ENCODE peak calls at places on chromosomes 3 and 15, in six cellular contexts. K is glutamatergic neuron, P is prostate gland, J is NB4, I is GM13976, B is PC-3. V is an unnamed sample.

GRCh38 chr3:4772171-4772804 is 206.9 kb upstream of the BHLHE40 start:
- DNase-seq in P (peak), J (no peak), I (no peak), B (peak), K (no peak), V (peak)

GRCh38 chr3:124569761-124570160 is 160.5 kb upstream of the UMPS start:
- DNase-seq in K (no peak), J (no peak), B (no peak), I (no peak), P (no peak), V (no peak)

GRCh38 chr3:86245360-86245759 is 745.6 kb downstream of the VGLL3 start:
- DNase-seq in B (peak), J (no peak), K (no peak), I (no peak), P (no peak), V (no peak)

GRCh38 chr3:64595253-64595694 is 92.5 kb downstream of the ADAMTS9 start:
- DNase-seq in P (no peak), K (no peak), J (no peak), I (no peak), B (peak), V (peak)

GRCh38 chr3:197268319-197268718 is 30.1 kb downstream of the DLG1 start:
- DNase-seq in P (no peak), K (no peak), J (no peak), B (no peak), I (no peak), V (peak)

GRCh38 chr3:50405249-50405648 is 45.9 kb upstream of the TMEM115 start:
- DNase-seq in K (no peak), J (peak), P (no peak), B (peak), I (peak), V (peak)

GRCh38 chr3:160531311-160531710 is 34.1 kb downstream of the KPNA4 start:
- DNase-seq in P (no peak), J (no peak), B (no peak), I (no peak), K (no peak), V (peak)

GRCh38 chr15:90219421-90220141 is 14.2 kb downstream of the CIB1 start:
- DNase-seq in B (no peak), P (no peak), I (peak), K (peak), J (peak), V (no peak)

GRCh38 chr3:11072631-11073030 is 80.1 kb downstream of the SLC6A1 start:
- DNase-seq in K (no peak), J (peak), P (no peak), B (no peak), I (no peak), V (no peak)

GRCh38 chr3:42685363-42685881 is at the start of gene KLHL40:
- DNase-seq in K (no peak), P (no peak), B (no peak), J (no peak), I (no peak), V (no peak)

GRCh38 chr15:64067564-64068030 is 21.3 kb upstream of the DAPK2 start:
- DNase-seq in K (peak), P (peak), B (peak), I (peak), J (peak), V (peak)

GRCh38 chr3:25783661-25784512 is 644 bp upstream of the NGLY1 start:
- DNase-seq in B (peak), K (peak), J (peak), P (peak), I (peak), V (peak)

GRCh38 chr15:63054985-63055384 is 12.4 kb downstream of the TPM1 start:
- DNase-seq in P (no peak), K (no peak), B (no peak), J (no peak), I (no peak), V (no peak)

GRCh38 chr3:182136008-182136910 is 424.5 kb downstream of the SOX2 start:
- DNase-seq in B (no peak), J (no peak), P (no peak), K (no peak), I (no peak), V (no peak)

GRCh38 chr3:31567036-31567435 is 34.3 kb downstream of the STT3B start:
- DNase-seq in J (peak), I (no peak), P (no peak), B (peak), K (peak), V (no peak)

GRCh38 chr3:157160652-157161480 is 919 bp upstream of the CCNL1 start:
- DNase-seq in J (peak), B (peak), P (peak), I (peak), K (no peak), V (peak)

GRCh38 chr15:67120009-67120838 is 54.8 kb downstream of the SMAD3 start:
- DNase-seq in J (peak), I (no peak), B (no peak), K (no peak), P (no peak), V (no peak)

GRCh38 chr3:89312141-89312540 is 204.7 kb downstream of the EPHA3 start:
- DNase-seq in J (no peak), B (no peak), K (no peak), I (no peak), P (no peak), V (no peak)

GRCh38 chr3:66035763-66036477 is 2.8 kb downstream of the MAGI1 start:
- DNase-seq in K (no peak), I (no peak), P (no peak), B (no peak), J (no peak), V (peak)

GRCh38 chr15:27353837-27354236 is 382.9 kb downstream of the GABRG3 start:
- DNase-seq in I (no peak), P (no peak), K (peak), B (peak), J (no peak), V (no peak)

GRCh38 chr15:27359586-27359985 is 388.6 kb downstream of the GABRG3 start:
- DNase-seq in J (no peak), I (no peak), K (no peak), B (no peak), P (no peak), V (no peak)

GRCh38 chr15:27361418-27361817 is 390.4 kb downstream of the GABRG3 start:
- DNase-seq in I (no peak), P (no peak), J (no peak), B (no peak), K (no peak), V (no peak)

DNA sequence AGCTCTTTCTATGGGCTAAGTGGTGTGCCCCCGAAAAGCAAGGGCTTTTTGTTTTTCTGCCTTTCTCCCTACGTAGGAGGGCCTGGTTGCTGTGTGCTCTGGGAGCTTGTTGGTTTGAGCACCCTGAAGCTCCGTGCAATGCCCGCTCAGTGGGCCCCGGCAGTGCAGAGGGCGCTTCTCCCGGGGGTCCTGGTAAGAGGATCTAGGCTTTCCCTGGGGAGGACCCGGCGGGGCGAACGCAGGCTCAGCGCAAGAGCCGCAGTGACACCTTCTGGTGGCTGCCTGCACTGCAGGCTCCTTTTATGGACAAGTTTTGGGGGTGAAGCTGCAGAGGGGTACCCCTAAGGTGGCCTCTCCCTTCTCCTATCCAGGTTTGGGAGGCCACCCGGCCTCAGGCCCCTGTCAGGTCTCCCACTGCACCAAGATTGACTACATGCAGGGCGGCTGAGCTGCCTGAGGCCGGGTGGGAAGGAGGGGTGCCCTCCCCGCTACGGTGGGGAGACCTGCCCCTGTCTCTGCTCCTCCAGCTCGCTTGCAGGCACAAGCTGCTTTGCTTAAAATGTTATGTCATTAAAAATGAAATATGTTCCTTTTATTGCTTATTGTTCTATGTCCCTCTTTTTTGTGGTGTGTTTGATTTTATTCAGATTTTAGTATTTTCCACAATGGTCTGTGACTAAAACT is 387.9 kb downstream of the GABRG3 start:
- DNase-seq in B (peak), K (peak), J (peak), P (no peak), I (peak), V (peak)
- TF ChIP-seq CTCF in B (peak), K (peak), J (peak), P (peak), I (peak), V (peak)

GRCh38 chr15:76185716-76186115 is 125.6 kb downstream of the ETFA start:
- DNase-seq in P (no peak), I (peak), B (peak), K (peak), J (peak), V (peak)
- TF ChIP-seq CTCF in P (no peak), I (peak), B (peak), K (peak), J (peak), V (peak)

GRCh38 chr3:171833775-171834460 is 9.2 kb upstream of the TMEM212 start:
- DNase-seq in I (peak), P (no peak), J (peak), B (peak), K (no peak), V (peak)
- TF ChIP-seq CTCF in I (peak), P (peak), J (peak), B (peak), K (no peak), V (peak)

DNA sequence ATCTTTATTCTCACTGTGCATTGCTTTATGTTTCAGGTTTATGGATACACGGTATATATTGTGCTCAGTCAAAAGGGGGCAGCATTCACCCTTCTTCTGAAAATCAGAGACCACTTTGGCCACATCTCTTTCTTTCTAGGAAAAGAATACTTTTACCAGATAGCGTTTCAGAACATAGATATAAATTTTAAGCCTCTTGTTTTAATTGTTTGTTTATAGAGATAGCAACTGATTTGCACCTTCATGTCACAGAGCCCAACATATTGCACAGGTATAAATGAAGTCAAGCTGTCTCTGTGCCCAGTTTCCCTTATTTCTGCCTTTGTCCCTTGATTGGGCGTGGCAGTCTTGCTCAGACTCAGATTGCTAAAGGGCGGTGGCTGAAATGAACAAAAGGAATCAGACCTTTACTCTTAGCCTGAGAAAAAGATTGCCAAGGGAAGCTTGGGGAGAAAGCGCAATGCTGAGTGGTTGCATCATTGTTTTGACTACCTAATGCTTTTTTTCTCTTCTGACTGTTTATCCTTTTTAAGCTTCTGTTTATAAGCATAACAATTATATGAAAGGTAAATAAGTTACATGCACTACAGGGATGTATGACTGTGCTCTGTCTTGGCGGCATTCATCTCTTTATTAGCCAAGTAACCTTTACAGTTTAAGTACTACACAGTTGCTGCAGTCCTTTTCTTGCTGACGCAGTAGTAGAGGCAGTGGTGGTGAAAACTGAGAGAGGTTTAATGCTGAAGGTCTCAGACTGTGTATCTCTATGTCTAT is 70.8 kb upstream of the ZBTB20 start:
- DNase-seq in J (peak), P (no peak), K (peak), B (peak), I (peak), V (peak)
- TF ChIP-seq CTCF in J (peak), P (peak), K (peak), B (peak), I (peak), V (peak)

GRCh38 chr15:34714476-34715121 is 40.2 kb downstream of the GJD2 start:
- DNase-seq in B (no peak), P (no peak), I (no peak), K (no peak), J (no peak), V (no peak)

GRCh38 chr15:34713635-34714034 is 41.2 kb downstream of the GJD2 start:
- DNase-seq in J (no peak), P (no peak), K (no peak), B (no peak), I (no peak), V (no peak)

GRCh38 chr15:34717729-34718128 is 37.1 kb downstream of the GJD2 start:
- DNase-seq in B (no peak), P (no peak), I (no peak), J (no peak), K (no peak), V (no peak)

GRCh38 chr15:34719051-34719882 is 35.5 kb downstream of the GJD2 start:
- DNase-seq in J (no peak), I (no peak), K (no peak), B (no peak), P (no peak), V (no peak)

GRCh38 chr15:34716111-34716510 is 38.7 kb downstream of the GJD2 start:
- DNase-seq in B (no peak), P (no peak), J (no peak), K (no peak), I (no peak), V (no peak)
- TF ChIP-seq CTCF in B (no peak), P (no peak), J (no peak), K (no peak), I (no peak), V (no peak)

GRCh38 chr15:52348056-52348745 is 52.6 kb upstream of the MYO5C start:
- DNase-seq in K (no peak), I (no peak), P (no peak), B (peak), J (no peak), V (peak)

GRCh38 chr15:52344592-52344991 is 49.0 kb upstream of the MYO5C start:
- DNase-seq in B (no peak), I (no peak), P (no peak), J (no peak), K (no peak), V (no peak)

GRCh38 chr15:52350423-52350822 is 54.8 kb upstream of the MYO5C start:
- DNase-seq in B (no peak), J (no peak), K (no peak), I (no peak), P (no peak), V (no peak)

GRCh38 chr15:52351206-52351907 is 55.8 kb upstream of the MYO5C start:
- DNase-seq in K (no peak), J (peak), P (no peak), B (no peak), I (no peak), V (peak)

DNA sequence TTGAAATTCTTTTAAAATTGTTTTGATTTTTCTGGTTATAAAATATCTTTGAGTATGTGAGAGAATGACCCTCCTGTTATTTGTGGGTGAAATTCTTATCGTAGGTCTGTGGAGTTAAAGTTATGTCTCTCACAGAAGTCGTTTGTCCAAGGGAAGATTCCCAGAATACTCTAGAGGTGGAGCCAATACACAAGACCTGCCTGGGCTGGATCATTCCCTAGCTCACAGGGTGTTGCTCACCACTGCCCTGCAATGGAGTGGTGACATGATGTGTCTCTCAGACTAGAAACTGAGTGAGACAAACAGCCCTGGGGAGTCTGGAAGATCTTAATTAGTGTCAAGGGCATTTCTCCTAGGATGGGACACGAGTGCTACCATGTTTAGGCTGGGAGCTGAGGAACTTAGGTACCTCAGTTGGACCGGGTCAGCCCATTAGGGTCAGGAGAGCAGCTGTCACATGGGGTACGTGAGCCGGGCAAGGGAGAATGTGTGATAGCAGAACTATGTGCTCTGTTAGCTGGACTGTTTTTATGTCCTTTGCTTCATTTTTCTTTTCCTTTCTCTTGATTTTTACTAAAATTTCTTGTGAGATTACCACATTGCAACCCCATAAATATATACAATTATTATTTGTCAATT is 53.6 kb upstream of the MYO5C start:
- DNase-seq in J (no peak), I (no peak), B (no peak), P (no peak), K (no peak), V (peak)
- TF ChIP-seq CTCF in J (no peak), I (no peak), B (no peak), P (no peak), K (no peak), V (no peak)

GRCh38 chr3:45227946-45228345 is 1.9 kb upstream of the TMEM158 start:
- DNase-seq in J (no peak), I (no peak), B (no peak), P (no peak), K (no peak), V (no peak)
- TF ChIP-seq CTCF in J (no peak), I (no peak), B (no peak), P (no peak), K (no peak), V (no peak)

GRCh38 chr3:184584001-184584891 is 22.7 kb downstream of the EPHB3 start:
- DNase-seq in B (no peak), J (peak), K (peak), I (no peak), P (no peak), V (no peak)
- TF ChIP-seq CTCF in B (peak), J (no peak), K (peak), I (no peak), P (peak), V (no peak)

DNA sequence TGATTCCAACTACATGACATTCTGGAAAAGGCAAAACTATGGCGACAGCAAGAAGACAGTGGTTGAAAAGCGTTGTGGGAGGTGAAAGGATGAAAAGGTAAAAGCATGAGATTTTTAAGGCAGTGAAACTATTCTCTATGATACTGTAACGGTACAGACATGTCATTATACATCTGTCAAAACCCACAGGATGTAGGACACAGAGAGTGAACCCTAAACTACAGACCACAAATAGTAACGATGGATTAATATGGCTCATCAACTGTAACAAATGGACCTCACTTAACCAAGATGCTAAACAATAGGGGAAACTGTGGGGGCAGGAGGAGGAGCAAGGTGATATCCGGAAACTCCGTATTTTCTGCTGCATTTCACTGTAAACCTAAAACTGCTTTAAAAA is 39.1 kb downstream of the MYO9A start:
- DNase-seq in J (no peak), P (no peak), K (no peak), B (no peak), I (peak), V (no peak)
- TF ChIP-seq CTCF in J (no peak), P (no peak), K (no peak), B (no peak), I (no peak), V (no peak)

GRCh38 chr3:176872771-176873209 is 324.5 kb downstream of the TBL1XR1 start:
- DNase-seq in K (peak), J (peak), P (peak), B (peak), I (peak), V (peak)
- TF ChIP-seq CTCF in K (peak), J (peak), P (peak), B (peak), I (peak), V (peak)